ENCODE peak calls at places on chromosome 1, in four cellular contexts. J is K562, E is HepG2, D is GM12878. N is an unnamed sample.

GRCh38 chr1:19081218-19081893 is 124.9 kb upstream of the IFFO2 start:
- DNase-seq in J (peak), E (no peak), D (no peak), N (no peak)

GRCh38 chr1:183983371-183984105 is 54.0 kb downstream of the COLGALT2 start:
- DNase-seq in J (no peak), E (no peak), D (no peak), N (no peak)

GRCh38 chr1:163265547-163265946 is 56.2 kb upstream of the NUF2 start:
- DNase-seq in J (no peak), E (no peak), D (no peak), N (no peak)

GRCh38 chr1:27122652-27123051 is 32.3 kb downstream of the SLC9A1 start:
- DNase-seq in J (peak), E (peak), D (no peak), N (no peak)

GRCh38 chr1:155970531-155971167 is 7.7 kb downstream of the ARHGEF2 start:
- DNase-seq in J (peak), E (no peak), D (no peak), N (no peak)

GRCh38 chr1:181090653-181091126 is 2.2 kb downstream of the IER5 start:
- DNase-seq in J (peak), E (no peak), D (no peak), N (no peak)

GRCh38 chr1:183761871-183762270 is 43.0 kb upstream of the RGL1 start:
- DNase-seq in J (no peak), E (no peak), D (no peak), N (no peak)

GRCh38 chr1:218369688-218370511 is 24.8 kb downstream of the TGFB2 start:
- DNase-seq in J (no peak), E (no peak), D (no peak), N (no peak)

GRCh38 chr1:156262461-156263287 is 14.8 kb upstream of the PAQR6 start:
- DNase-seq in J (no peak), E (no peak), D (no peak), N (no peak)

GRCh38 chr1:25120286-25120685 is 112.0 kb downstream of the SYF2 start:
- DNase-seq in J (no peak), E (no peak), D (no peak), N (no peak)

GRCh38 chr1:232172556-232172955 is 457.4 kb downstream of the SIPA1L2 start:
- DNase-seq in J (no peak), E (no peak), D (no peak), N (no peak)

GRCh38 chr1:19006000-19006399 is 49.5 kb upstream of the IFFO2 start:
- DNase-seq in J (no peak), E (no peak), D (no peak), N (peak)

GRCh38 chr1:37561794-37562132 is 5.0 kb downstream of the DNALI1 start:
- DNase-seq in J (peak), E (peak), D (no peak), N (peak)

GRCh38 chr1:151009206-151009587 is 948 bp downstream of the PRUNE1 start:
- DNase-seq in J (no peak), E (no peak), D (no peak), N (no peak)

GRCh38 chr1:247746391-247746935 is 1.5 kb downstream of the OR14A2 start:
- DNase-seq in J (no peak), E (no peak), D (no peak), N (no peak)

DNA sequence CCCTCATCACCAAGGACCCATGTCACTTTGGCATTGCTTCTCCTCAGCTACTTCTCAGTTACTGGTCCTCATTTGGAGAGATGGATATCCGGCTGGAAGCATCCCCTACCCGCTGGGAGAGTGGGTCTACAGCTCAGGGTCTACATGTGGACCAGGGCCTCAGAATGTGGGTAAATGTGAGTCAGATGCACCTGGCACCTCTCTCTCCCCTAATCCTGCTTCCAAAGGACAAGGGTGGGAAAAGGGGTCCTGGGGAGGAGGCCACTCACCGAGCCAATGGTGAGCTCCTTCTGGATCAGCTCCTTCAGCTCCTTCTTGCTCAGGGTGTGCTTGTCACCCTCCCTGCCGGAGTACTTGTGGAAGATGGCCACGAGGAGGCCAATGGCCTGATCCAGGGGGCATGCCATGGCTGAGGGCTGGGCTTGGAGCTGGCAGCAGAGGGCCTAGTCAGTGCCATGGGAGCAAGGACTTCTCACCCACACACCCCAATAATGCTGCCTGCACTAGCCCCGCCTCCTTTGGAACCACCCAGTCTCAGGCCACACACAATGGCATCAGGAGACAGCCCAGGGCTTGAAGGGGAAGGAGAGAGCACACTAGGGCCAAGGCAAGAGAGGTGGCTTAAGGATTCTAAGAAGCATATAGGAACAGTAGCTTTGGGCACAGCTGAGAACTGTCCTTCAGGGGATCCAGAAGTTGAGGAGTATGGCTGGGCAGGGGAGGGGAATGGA is 693 bp downstream of the S100A6 start:
- DNase-seq in J (no peak), E (no peak), D (no peak), N (no peak)
- TF ChIP-seq POLR2A in J (no peak), E (no peak), D (no peak), N (no peak)

GRCh38 chr1:41439234-41439633 is 45.2 kb downstream of the EDN2 start:
- DNase-seq in J (no peak), E (no peak), D (no peak), N (no peak)
- TF ChIP-seq ZBTB33 in J (no peak), E (no peak), D (no peak), N (no peak)

GRCh38 chr1:226406401-226406881 is 1.5 kb downstream of the PARP1 start:
- DNase-seq in J (no peak), E (peak), D (no peak), N (no peak)
- TF ChIP-seq CEBPB in J (peak), E (peak), D (no peak), N (peak)

DNA sequence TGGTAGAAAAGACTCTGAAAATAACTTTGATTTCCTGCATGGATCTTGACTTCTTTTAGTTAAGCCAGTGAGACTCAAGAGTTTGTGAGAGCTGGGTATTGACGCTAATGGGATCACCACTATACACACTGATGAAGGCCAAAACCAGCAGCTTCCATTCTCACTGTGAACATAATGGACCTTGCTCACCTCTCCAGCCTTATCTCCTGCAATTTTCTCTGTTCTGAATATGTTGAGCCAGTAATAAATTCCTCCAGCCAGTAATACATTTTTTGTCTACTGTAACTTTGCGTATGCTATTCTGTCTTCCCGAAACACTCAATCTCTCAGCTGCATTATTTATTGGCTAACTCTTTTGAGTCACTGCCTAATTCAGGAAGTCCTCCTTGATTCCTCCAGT is 111.6 kb upstream of the PPP2R5A start:
- DNase-seq in J (no peak), E (no peak), D (no peak), N (no peak)
- TF ChIP-seq POLR2A in J (no peak), E (no peak), D (no peak), N (no peak)

DNA sequence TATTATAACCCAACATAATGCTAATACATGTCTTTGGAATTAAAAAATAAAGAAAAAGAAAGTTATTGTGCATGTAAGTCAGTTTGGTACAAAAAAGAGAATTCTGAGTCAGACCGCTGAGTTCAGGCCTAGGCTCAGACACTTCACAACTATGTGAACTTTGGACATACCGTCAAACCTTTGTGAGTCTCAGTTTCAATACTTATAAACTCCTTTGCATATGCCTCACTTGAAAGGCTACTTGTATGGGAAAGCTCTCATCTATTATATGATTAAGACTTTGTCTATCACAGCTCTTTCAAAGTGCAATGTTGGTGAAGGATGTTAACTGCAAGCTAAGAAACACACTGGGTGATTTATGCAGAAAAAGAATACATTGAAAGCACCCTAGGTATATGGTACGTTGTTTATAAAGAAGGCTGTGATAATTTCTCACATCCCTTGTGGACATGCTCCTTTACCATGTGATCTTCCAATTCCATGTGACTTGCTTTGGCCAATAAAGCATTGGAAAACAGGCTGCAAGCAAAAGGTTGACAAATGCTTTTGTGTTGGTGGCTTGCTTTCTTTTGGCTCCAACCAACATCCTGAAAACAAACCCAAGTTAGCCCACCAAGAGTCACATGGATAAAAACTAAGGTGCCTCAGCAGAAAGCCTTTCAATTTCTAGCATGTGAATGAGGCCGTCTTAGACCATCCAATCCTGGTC is 49.6 kb downstream of the INTS7 start:
- DNase-seq in J (no peak), E (peak), D (peak), N (no peak)
- TF ChIP-seq ZBTB33 in J (no peak), E (peak), D (no peak), N (no peak)

GRCh38 chr1:165896277-165896676 is 68.9 kb downstream of the UCK2 start:
- DNase-seq in J (no peak), E (no peak), D (no peak), N (no peak)

GRCh38 chr1:165897326-165898303 is 70.2 kb downstream of the UCK2 start:
- DNase-seq in J (no peak), E (no peak), D (no peak), N (no peak)

GRCh38 chr1:165900576-165901380 is 73.4 kb downstream of the UCK2 start:
- DNase-seq in J (no peak), E (peak), D (no peak), N (no peak)

GRCh38 chr1:165899461-165899941 is 72.1 kb downstream of the UCK2 start:
- DNase-seq in J (no peak), E (no peak), D (no peak), N (no peak)

DNA sequence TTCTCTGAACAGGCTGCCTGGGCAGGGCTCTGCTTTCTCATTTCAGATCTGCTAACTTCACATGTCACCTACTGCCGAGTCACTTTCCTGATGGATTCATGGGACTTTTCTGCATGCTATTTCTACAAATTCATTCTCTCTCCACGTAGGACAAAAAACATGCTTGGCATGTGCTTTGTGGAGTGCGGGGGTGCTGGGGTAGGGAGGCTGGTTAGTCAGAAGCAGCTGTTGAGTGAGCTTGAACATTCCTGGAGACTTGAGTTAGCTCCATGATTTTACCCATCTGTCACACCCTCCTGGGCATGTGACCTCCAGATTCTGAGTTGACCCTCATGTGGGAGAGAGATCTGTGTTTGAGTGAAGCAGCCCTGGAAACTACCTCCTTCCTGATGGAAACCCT is 71.4 kb downstream of the UCK2 start:
- DNase-seq in J (no peak), E (no peak), D (no peak), N (no peak)
- TF ChIP-seq CEBPB in J (no peak), E (no peak), D (no peak), N (no peak)

N was measured in HCT116.